ENCODE peak calls at places on chromosomes 6 and 20, in four cellular contexts. Y is AG04450; U is CD8-positive, alpha-beta memory T cell; B is iPS DF 6.9. G is an unnamed sample. For H3K27me3, the result is how much of the 10 kb centered on the place peaks cover.

GRCh38 chr6:84979541-84979940 is 215.1 kb upstream of the TBX18 start:
- DNase-seq in U (no peak), B (no peak), Y (no peak), G (no peak)

GRCh38 chr6:154821638-154822037 is 88.4 kb downstream of the SCAF8 start:
- DNase-seq in U (no peak), B (no peak), Y (no peak), G (no peak)

GRCh38 chr6:77466055-77467028 is 3.1 kb upstream of the HTR1B start:
- DNase-seq in B (no peak), U (no peak), Y (peak), G (no peak)

GRCh38 chr6:3911130-3911529 is 62.0 kb downstream of the FAM50B start:
- DNase-seq in Y (no peak), U (no peak), B (no peak), G (peak)

GRCh38 chr6:144955853-144956252 is 670.7 kb downstream of the UTRN start:
- DNase-seq in U (no peak), B (no peak), Y (no peak), G (no peak)

GRCh38 chr6:27279513-27280063 is 32.1 kb downstream of the PRSS16 start:
- DNase-seq in B (no peak), U (no peak), Y (no peak), G (no peak)

GRCh38 chr6:44072959-44073611 is 54.2 kb downstream of the MRPL14 start:
- DNase-seq in U (peak), Y (no peak), B (no peak), G (peak)

GRCh38 chr6:36104836-36105235 is 25.5 kb upstream of the MAPK13 start:
- DNase-seq in B (no peak), U (no peak), Y (no peak), G (no peak)

GRCh38 chr6:35161265-35161664 is 20.1 kb upstream of the TCP11 start:
- DNase-seq in U (no peak), Y (no peak), B (no peak), G (no peak)

GRCh38 chr20:62595491-62595890 is 46.8 kb upstream of the SLCO4A1 start:
- DNase-seq in B (no peak), Y (peak), U (no peak), G (no peak)

GRCh38 chr20:10864076-10864672 is 190.4 kb upstream of the JAG1 start:
- DNase-seq in Y (no peak), B (no peak), U (no peak), G (no peak)

GRCh38 chr20:14518648-14519047 is 181.2 kb upstream of the FLRT3 start:
- DNase-seq in Y (no peak), B (no peak), U (no peak), G (no peak)

GRCh38 chr6:157019733-157020132 is 242.6 kb downstream of the ARID1B start:
- DNase-seq in B (no peak), U (peak), Y (no peak), G (no peak)

GRCh38 chr6:132728616-132729015 is 14.8 kb upstream of the VNN1 start:
- DNase-seq in U (no peak), Y (no peak), B (peak), G (no peak)

GRCh38 chr6:30781697-30782424 is 37.5 kb upstream of the IER3 start:
- DNase-seq in B (no peak), Y (peak), U (no peak), G (peak)

GRCh38 chr6:140773276-140773675 is 1359.4 kb upstream of the GJE1 start:
- DNase-seq in Y (no peak), U (no peak), B (no peak), G (no peak)

GRCh38 chr6:129980821-129981220 is 37.6 kb upstream of the L3MBTL3 start:
- DNase-seq in U (no peak), B (no peak), Y (no peak), G (no peak)

GRCh38 chr6:2970753-2971419 is 481 bp downstream of the SERPINB6 start:
- DNase-seq in U (peak), Y (no peak), B (no peak), G (peak)

GRCh38 chr6:165983112-165984072 is 184.3 kb downstream of the TBXT start:
- DNase-seq in U (no peak), Y (no peak), B (no peak), G (no peak)

GRCh38 chr20:39289316-39289715 is 327.2 kb downstream of the DHX35 start:
- DNase-seq in Y (no peak), U (no peak), B (no peak), G (no peak)

GRCh38 chr6:137304020-137304780 is 85.0 kb upstream of the IFNGR1 start:
- DNase-seq in B (no peak), U (no peak), Y (no peak), G (no peak)

GRCh38 chr6:19697744-19698290 is 139.4 kb upstream of the ID4 start:
- DNase-seq in Y (peak), U (no peak), B (no peak), G (no peak)

GRCh38 chr20:53910312-53911002 is 159.9 kb downstream of the BCAS1 start:
- DNase-seq in U (no peak), Y (no peak), B (no peak), G (no peak)

GRCh38 chr20:3612795-3613560 is 50.2 kb downstream of the GFRA4 start:
- DNase-seq in U (no peak), Y (no peak), B (no peak), G (no peak)

GRCh38 chr6:47479156-47479541 is 1.6 kb downstream of the CD2AP start:
- DNase-seq in Y (no peak), U (no peak), B (no peak), G (no peak)

GRCh38 chr6:166544294-166544605 is 42.2 kb downstream of the RAMACL start:
- DNase-seq in B (no peak), Y (no peak), U (no peak), G (no peak)

GRCh38 chr6:148999501-148999900 is 252.7 kb downstream of the UST start:
- DNase-seq in Y (no peak), B (no peak), U (no peak), G (no peak)

GRCh38 chr6:153048631-153049030 is 46.1 kb upstream of the MTRF1L start:
- DNase-seq in Y (no peak), B (no peak), U (no peak), G (no peak)

GRCh38 chr6:141335476-141335875 is 797.2 kb upstream of the GJE1 start:
- DNase-seq in B (no peak), Y (no peak), U (no peak), G (no peak)

GRCh38 chr20:34654207-34654744 is 22.6 kb downstream of the PIGU start:
- DNase-seq in B (no peak), Y (no peak), U (no peak), G (no peak)

GRCh38 chr20:45548410-45548809 is 1.2 kb upstream of the EPPIN start:
- DNase-seq in Y (no peak), B (no peak), U (no peak), G (no peak)
- H3K27me3 ChIP-seq in Y (under half), B (under half), U (under half), G (under half)

GRCh38 chr20:22575087-22575721 is 9.2 kb downstream of the FOXA2 start:
- DNase-seq in B (no peak), U (no peak), Y (no peak), G (no peak)
- H3K27me3 ChIP-seq in B (half or more), U (under half), Y (half or more), G (half or more)

DNA sequence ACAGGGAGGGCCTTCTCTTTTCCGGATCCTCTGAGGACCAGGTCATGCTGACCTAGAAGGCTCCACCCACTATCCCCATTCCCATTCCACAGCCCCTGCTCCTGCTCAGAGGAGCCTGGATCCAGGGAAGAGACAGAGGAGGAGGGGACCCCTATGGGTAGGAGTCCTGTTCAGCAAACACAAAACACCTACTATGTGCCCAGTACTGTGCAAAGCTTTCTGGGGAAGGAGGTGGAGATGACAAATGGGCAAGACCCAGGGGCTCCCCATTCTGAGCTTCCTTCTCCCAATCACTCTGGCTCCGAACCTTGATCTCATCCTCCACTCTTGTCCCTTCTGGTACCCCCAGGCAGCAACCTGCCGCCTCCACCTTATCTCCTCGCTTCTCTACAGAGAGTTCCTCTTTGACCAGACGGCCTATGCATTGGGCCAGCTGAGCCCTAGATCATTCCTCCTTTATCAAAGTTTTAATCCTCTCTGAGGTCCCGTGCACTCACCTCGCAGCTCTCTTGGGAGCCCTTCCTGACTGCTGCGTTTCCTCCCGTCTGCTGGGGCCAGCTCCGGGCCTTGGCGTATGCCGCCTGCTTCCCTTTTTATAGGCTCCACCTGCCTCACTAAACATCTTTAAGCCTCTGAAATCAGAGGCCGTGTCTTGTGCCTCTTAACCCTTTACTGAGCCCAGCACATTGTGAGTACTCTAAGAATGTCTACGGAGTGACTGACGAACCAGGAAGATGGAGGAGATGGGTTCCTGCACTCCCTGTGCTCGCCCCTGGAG is 70.5 kb upstream of the CCDC167 start:
- DNase-seq in B (no peak), U (no peak), Y (no peak), G (no peak)
- H3K27me3 ChIP-seq in B (under half), U (under half), Y (under half), G (under half)

DNA sequence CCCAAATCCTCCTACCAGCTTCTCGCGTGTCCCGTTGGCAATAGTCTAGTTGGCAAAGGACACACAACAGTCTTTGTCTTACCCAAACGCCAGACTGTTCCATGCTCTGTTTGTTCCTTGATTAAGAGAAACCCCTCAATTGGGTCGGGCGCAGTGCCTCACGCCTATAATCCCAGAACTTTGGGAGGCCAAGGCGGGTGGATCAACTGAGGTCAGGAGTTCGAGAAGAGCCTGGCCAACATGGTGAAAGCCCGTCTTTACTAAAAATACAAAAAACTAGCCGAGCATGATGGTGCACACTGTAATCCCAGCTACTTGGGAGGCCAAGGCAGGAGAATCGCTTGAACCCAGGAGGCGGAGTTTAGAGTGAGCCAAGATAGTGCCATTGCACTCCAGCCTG is 153.7 kb downstream of the GRM4 start:
- DNase-seq in Y (no peak), B (no peak), U (no peak), G (no peak)
- H3K27me3 ChIP-seq in Y (under half), B (under half), U (under half), G (under half)

DNA sequence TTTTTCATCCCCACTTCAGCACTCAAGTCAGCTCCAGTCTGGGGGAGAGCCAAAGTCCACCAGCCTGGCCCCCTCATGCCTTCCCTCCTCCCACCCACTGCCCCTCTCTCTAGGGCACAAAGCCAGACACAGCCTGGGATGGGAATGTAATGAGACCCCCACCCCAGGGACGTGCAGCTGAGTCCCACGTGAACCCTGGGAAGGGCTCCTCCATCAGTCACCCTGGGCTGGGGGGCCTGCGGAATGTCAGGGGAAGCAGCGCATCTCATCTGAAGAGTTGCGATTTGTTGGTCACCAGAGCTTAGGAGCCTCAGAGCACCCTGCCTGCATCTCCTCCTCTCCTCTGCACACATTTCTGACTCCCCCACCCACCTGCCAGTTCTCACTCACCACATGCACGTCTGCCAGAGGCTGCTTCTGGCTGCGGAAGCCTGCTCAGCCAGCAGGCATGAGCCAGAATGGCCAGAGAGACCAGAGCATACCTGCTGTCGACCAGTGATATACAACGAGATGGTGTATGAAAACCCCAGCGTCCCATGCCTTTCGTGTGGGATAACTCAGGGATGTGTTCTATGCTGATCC is 167.1 kb upstream of the TOP1 start:
- DNase-seq in Y (no peak), B (no peak), U (no peak), G (no peak)
- H3K27me3 ChIP-seq in Y (under half), B (under half), U (under half), G (under half)

DNA sequence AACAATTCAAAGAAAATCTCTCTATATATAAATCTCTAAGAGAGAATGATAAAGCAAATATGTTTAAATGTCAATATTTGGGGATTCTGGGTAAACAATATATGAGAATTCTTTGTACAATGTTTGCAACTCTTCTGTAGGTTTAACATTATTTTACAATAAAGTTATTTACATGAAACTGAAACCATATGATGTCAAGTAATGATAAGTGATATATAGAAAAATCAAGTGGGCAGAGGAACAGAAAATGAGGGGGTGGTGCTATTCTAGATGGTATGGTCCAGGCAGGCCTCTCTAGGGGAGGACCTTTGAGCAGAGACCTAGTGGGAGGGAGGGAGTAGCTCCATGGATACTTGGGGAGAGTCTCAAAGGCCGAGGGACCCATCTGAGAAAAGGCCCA is 16.4 kb upstream of the SCRT2 start:
- DNase-seq in B (no peak), U (no peak), Y (no peak), G (no peak)
- H3K27me3 ChIP-seq in B (under half), U (under half), Y (under half), G (under half)

GRCh38 chr6:52125139-52125538 is 37.7 kb upstream of the PKHD1 start:
- DNase-seq in Y (no peak), B (no peak), U (no peak), G (no peak)
- H3K27me3 ChIP-seq in Y (under half), B (under half), U (under half), G (under half)

G was measured in gastrocnemius medialis.